ENCODE peak calls at places on chromosomes 4 and X, in six cellular contexts. One of them, this sample, is unnamed.

GRCh38 chrX:13535371-13535770 is 34.0 kb upstream of the EGFL6 start:
- DNase-seq in EL: no peak
- DNase-seq in RWPE1: no peak
- DNase-seq in fibroblast of the conjunctiva: no peak
- DNase-seq in colonic mucosa: no peak
- DNase-seq in GM12865: no peak
- DNase-seq in this sample: no peak

GRCh38 chr4:110003401-110004187 is 90.9 kb downstream of the EGF start:
- DNase-seq in EL: no peak
- DNase-seq in colonic mucosa: no peak
- DNase-seq in GM12865: no peak
- DNase-seq in fibroblast of the conjunctiva: no peak
- DNase-seq in RWPE1: no peak
- DNase-seq in this sample: no peak

GRCh38 chrX:10612215-10612614 is 8.2 kb downstream of the MID1 start:
- DNase-seq in fibroblast of the conjunctiva: no peak
- DNase-seq in GM12865: no peak
- DNase-seq in RWPE1: no peak
- DNase-seq in colonic mucosa: no peak
- DNase-seq in EL: peak; percentile 64
- DNase-seq in this sample: no peak

GRCh38 chr4:182141046-182141445 is 102.2 kb upstream of the TENM3 start:
- DNase-seq in colonic mucosa: no peak
- DNase-seq in EL: no peak
- DNase-seq in GM12865: no peak
- DNase-seq in RWPE1: no peak
- DNase-seq in fibroblast of the conjunctiva: no peak
- DNase-seq in this sample: no peak

GRCh38 chrX:111244238-111244750 is 26.0 kb downstream of the CAPN6 start:
- DNase-seq in RWPE1: peak; percentile 17
- DNase-seq in colonic mucosa: no peak
- DNase-seq in EL: peak; percentile 0
- DNase-seq in GM12865: peak; percentile 5
- DNase-seq in fibroblast of the conjunctiva: no peak
- DNase-seq in this sample: no peak

GRCh38 chrX:103779156-103779555 is 2.5 kb downstream of the PLP1 start:
- DNase-seq in fibroblast of the conjunctiva: no peak
- DNase-seq in colonic mucosa: no peak
- DNase-seq in EL: no peak
- DNase-seq in RWPE1: no peak
- DNase-seq in GM12865: no peak
- DNase-seq in this sample: no peak

GRCh38 chrX:65706041-65706828 is 38.8 kb downstream of the MSN start:
- DNase-seq in fibroblast of the conjunctiva: no peak
- DNase-seq in RWPE1: peak; percentile 53
- DNase-seq in GM12865: peak; percentile 39
- DNase-seq in colonic mucosa: no peak
- DNase-seq in EL: peak; percentile 94
- DNase-seq in this sample: no peak

GRCh38 chr4:84968936-84969335 is 2.4 kb upstream of the WDFY3 start:
- DNase-seq in fibroblast of the conjunctiva: no peak
- DNase-seq in GM12865: no peak
- DNase-seq in colonic mucosa: no peak
- DNase-seq in RWPE1: no peak
- DNase-seq in EL: no peak
- DNase-seq in this sample: no peak